ENCODE peak calls at places on chromosome 11, in ten cellular contexts. One of them, this sample, is unnamed.

GRCh38 chr11:67024966-67025365 is 2.0 kb downstream of the SYT12 start:
- DNase-seq in cardiac muscle cell: no peak
- DNase-seq in neural crest cell: no peak
- DNase-seq in smooth muscle cell of the brain vasculature: no peak
- DNase-seq in AG04450: no peak
- DNase-seq in GM19239: no peak
- DNase-seq in naive thymus-derived CD4-positive, alpha-beta T cell: no peak
- DNase-seq in mucosa of gallbladder: no peak
- DNase-seq in effector memory CD4-positive, alpha-beta T cell: no peak
- DNase-seq in iPS-NIHi11: no peak
- DNase-seq in this sample: no peak

GRCh38 chr11:65210361-65210731 is 28.6 kb downstream of the CAPN1 start:
- DNase-seq in effector memory CD4-positive, alpha-beta T cell: no peak
- DNase-seq in smooth muscle cell of the brain vasculature: no peak
- DNase-seq in cardiac muscle cell: no peak
- DNase-seq in naive thymus-derived CD4-positive, alpha-beta T cell: no peak
- DNase-seq in AG04450: no peak
- DNase-seq in GM19239: no peak
- DNase-seq in neural crest cell: no peak
- DNase-seq in iPS-NIHi11: no peak
- DNase-seq in mucosa of gallbladder: no peak
- DNase-seq in this sample: peak; percentile 84

GRCh38 chr11:65274734-65275682 is 13.2 kb downstream of the POLA2 start:
- DNase-seq in naive thymus-derived CD4-positive, alpha-beta T cell: no peak
- DNase-seq in mucosa of gallbladder: peak; percentile 88
- DNase-seq in effector memory CD4-positive, alpha-beta T cell: no peak
- DNase-seq in AG04450: peak; percentile 96
- DNase-seq in smooth muscle cell of the brain vasculature: peak; percentile 76
- DNase-seq in neural crest cell: peak; percentile 48
- DNase-seq in cardiac muscle cell: peak; percentile 99
- DNase-seq in GM19239: no peak
- DNase-seq in iPS-NIHi11: peak; percentile 73
- DNase-seq in this sample: peak; percentile 91

GRCh38 chr11:12242071-12242672 is 131.8 kb downstream of the MICAL2 start:
- DNase-seq in cardiac muscle cell: no peak
- DNase-seq in neural crest cell: no peak
- DNase-seq in mucosa of gallbladder: no peak
- DNase-seq in naive thymus-derived CD4-positive, alpha-beta T cell: no peak
- DNase-seq in AG04450: no peak
- DNase-seq in GM19239: no peak
- DNase-seq in smooth muscle cell of the brain vasculature: no peak
- DNase-seq in effector memory CD4-positive, alpha-beta T cell: no peak
- DNase-seq in iPS-NIHi11: no peak
- DNase-seq in this sample: no peak

GRCh38 chr11:116930177-116930576 is 92.8 kb upstream of the APOA1 start:
- DNase-seq in naive thymus-derived CD4-positive, alpha-beta T cell: peak; percentile 28
- DNase-seq in GM19239: no peak
- DNase-seq in mucosa of gallbladder: peak; percentile 16
- DNase-seq in smooth muscle cell of the brain vasculature: peak; percentile 9
- DNase-seq in neural crest cell: no peak
- DNase-seq in iPS-NIHi11: no peak
- DNase-seq in cardiac muscle cell: peak; percentile 72
- DNase-seq in AG04450: no peak
- DNase-seq in effector memory CD4-positive, alpha-beta T cell: no peak
- DNase-seq in this sample: no peak

GRCh38 chr11:76712125-76712524 is 41.6 kb upstream of the LRRC32 start:
- DNase-seq in cardiac muscle cell: no peak
- DNase-seq in smooth muscle cell of the brain vasculature: no peak
- DNase-seq in iPS-NIHi11: no peak
- DNase-seq in effector memory CD4-positive, alpha-beta T cell: no peak
- DNase-seq in AG04450: no peak
- DNase-seq in GM19239: no peak
- DNase-seq in mucosa of gallbladder: no peak
- DNase-seq in neural crest cell: no peak
- DNase-seq in naive thymus-derived CD4-positive, alpha-beta T cell: no peak
- DNase-seq in this sample: no peak

GRCh38 chr11:105202844-105203548 is 63.4 kb upstream of the CARD18 start:
- DNase-seq in iPS-NIHi11: no peak
- DNase-seq in AG04450: no peak
- DNase-seq in cardiac muscle cell: peak; percentile 8
- DNase-seq in mucosa of gallbladder: peak; percentile 13
- DNase-seq in neural crest cell: no peak
- DNase-seq in GM19239: no peak
- DNase-seq in smooth muscle cell of the brain vasculature: no peak
- DNase-seq in naive thymus-derived CD4-positive, alpha-beta T cell: no peak
- DNase-seq in effector memory CD4-positive, alpha-beta T cell: no peak
- DNase-seq in this sample: no peak

GRCh38 chr11:79312591-79313267 is 128.1 kb downstream of the TENM4 start:
- DNase-seq in effector memory CD4-positive, alpha-beta T cell: no peak
- DNase-seq in smooth muscle cell of the brain vasculature: no peak
- DNase-seq in cardiac muscle cell: peak; percentile 7
- DNase-seq in naive thymus-derived CD4-positive, alpha-beta T cell: no peak
- DNase-seq in neural crest cell: no peak
- DNase-seq in iPS-NIHi11: no peak
- DNase-seq in AG04450: no peak
- DNase-seq in GM19239: no peak
- DNase-seq in mucosa of gallbladder: no peak
- DNase-seq in this sample: no peak

GRCh38 chr11:75313457-75314272 is 37.8 kb downstream of the ARRB1 start:
- DNase-seq in naive thymus-derived CD4-positive, alpha-beta T cell: no peak
- DNase-seq in cardiac muscle cell: peak; percentile 80
- DNase-seq in AG04450: no peak
- DNase-seq in mucosa of gallbladder: peak; percentile 32
- DNase-seq in neural crest cell: no peak
- DNase-seq in iPS-NIHi11: no peak
- DNase-seq in GM19239: no peak
- DNase-seq in smooth muscle cell of the brain vasculature: no peak
- DNase-seq in effector memory CD4-positive, alpha-beta T cell: no peak
- DNase-seq in this sample: peak; percentile 58

GRCh38 chr11:131683666-131684065 is 313.3 kb downstream of the NTM start:
- DNase-seq in cardiac muscle cell: no peak
- DNase-seq in GM19239: no peak
- DNase-seq in iPS-NIHi11: no peak
- DNase-seq in AG04450: no peak
- DNase-seq in naive thymus-derived CD4-positive, alpha-beta T cell: no peak
- DNase-seq in smooth muscle cell of the brain vasculature: no peak
- DNase-seq in neural crest cell: no peak
- DNase-seq in effector memory CD4-positive, alpha-beta T cell: no peak
- DNase-seq in mucosa of gallbladder: no peak
- DNase-seq in this sample: no peak

GRCh38 chr11:55942785-55943392 is 6.7 kb upstream of the OR5I1 start:
- DNase-seq in naive thymus-derived CD4-positive, alpha-beta T cell: no peak
- DNase-seq in neural crest cell: no peak
- DNase-seq in smooth muscle cell of the brain vasculature: no peak
- DNase-seq in iPS-NIHi11: peak; percentile 23
- DNase-seq in mucosa of gallbladder: no peak
- DNase-seq in AG04450: no peak
- DNase-seq in effector memory CD4-positive, alpha-beta T cell: no peak
- DNase-seq in cardiac muscle cell: peak; percentile 27
- DNase-seq in GM19239: no peak
- DNase-seq in this sample: no peak

GRCh38 chr11:833114-833791 is 501 bp downstream of the CD151 start:
- DNase-seq in cardiac muscle cell: peak; percentile 61
- DNase-seq in iPS-NIHi11: no peak
- DNase-seq in neural crest cell: no peak
- DNase-seq in AG04450: no peak
- DNase-seq in effector memory CD4-positive, alpha-beta T cell: peak; percentile 25
- DNase-seq in GM19239: no peak
- DNase-seq in mucosa of gallbladder: no peak
- DNase-seq in smooth muscle cell of the brain vasculature: no peak
- DNase-seq in naive thymus-derived CD4-positive, alpha-beta T cell: peak; percentile 63
- DNase-seq in this sample: peak; percentile 93

GRCh38 chr11:117884994-117885393 is 8.5 kb upstream of the FXYD6 start:
- DNase-seq in GM19239: no peak
- DNase-seq in cardiac muscle cell: peak; percentile 40
- DNase-seq in iPS-NIHi11: no peak
- DNase-seq in smooth muscle cell of the brain vasculature: no peak
- DNase-seq in mucosa of gallbladder: no peak
- DNase-seq in AG04450: peak; percentile 61
- DNase-seq in naive thymus-derived CD4-positive, alpha-beta T cell: no peak
- DNase-seq in neural crest cell: no peak
- DNase-seq in effector memory CD4-positive, alpha-beta T cell: no peak
- DNase-seq in this sample: no peak

GRCh38 chr11:64675417-64676252 is 47.4 kb downstream of the NRXN2 start:
- DNase-seq in naive thymus-derived CD4-positive, alpha-beta T cell: no peak
- DNase-seq in cardiac muscle cell: peak; percentile 92
- DNase-seq in neural crest cell: no peak
- DNase-seq in effector memory CD4-positive, alpha-beta T cell: no peak
- DNase-seq in GM19239: no peak
- DNase-seq in smooth muscle cell of the brain vasculature: no peak
- DNase-seq in iPS-NIHi11: no peak
- DNase-seq in mucosa of gallbladder: peak; percentile 50
- DNase-seq in AG04450: no peak
- DNase-seq in this sample: peak; percentile 53

This sample was measured in lower leg skin.